ENCODE peak calls at places on chromosome 17, in ten cellular contexts. Y is activated naive CD4-positive, alpha-beta T cell; W is adrenal gland; H is midbrain; N is tibial nerve; B is NCI-H1105; Z is HFFc6; K is left ventricle myocardium inferior; R is stimulated activated effector memory CD8-positive, alpha-beta T cell treated with anti-CD3 and anti-CD28 coated beads, Interleukin-12 subunit alpha, Interleukin-12 subunit beta, amount 100 ng/mL, for 72 hours; F is stimulated activated CD8-positive, alpha-beta memory T cell treated with anti-CD3 and anti-CD28 coated beads, Interleukin-7, amount 100 ng/mL, for 1 hour. X is an unnamed sample.

GRCh38 chr17:63433746-63434591 is 12.1 kb downstream of the CYB561 start:
- DNase-seq in B (no peak), R (no peak), N (peak), H (no peak), Z (peak), Y (no peak), W (peak), F (no peak), K (peak), X (peak)

GRCh38 chr17:82914375-82914774 is 74.6 kb upstream of the ZNF750 start:
- DNase-seq in K (peak), F (no peak), H (no peak), W (no peak), B (no peak), Z (no peak), Y (no peak), R (no peak), N (no peak), X (no peak)

GRCh38 chr17:57277923-57278604 is 21.7 kb downstream of the MSI2 start:
- DNase-seq in H (no peak), W (no peak), Y (no peak), Z (no peak), R (no peak), F (no peak), K (no peak), B (no peak), N (no peak), X (no peak)

GRCh38 chr17:52181842-52182241 is 23.3 kb upstream of the CA10 start:
- DNase-seq in N (no peak), Z (no peak), Y (no peak), K (no peak), R (no peak), F (no peak), B (peak), H (no peak), W (no peak), X (no peak)

GRCh38 chr17:64982139-64982802 is 63.0 kb upstream of the LRRC37A3 start:
- DNase-seq in K (no peak), W (no peak), F (no peak), N (no peak), Y (no peak), Z (peak), H (no peak), B (no peak), R (no peak), X (no peak)

GRCh38 chr17:77480509-77481215 is 339.9 kb downstream of the SEC14L1 start:
- DNase-seq in N (no peak), Y (no peak), R (no peak), H (no peak), F (no peak), B (no peak), K (no peak), Z (no peak), W (no peak), X (no peak)

GRCh38 chr17:40720904-40721303 is 17.4 kb upstream of the KRT24 start:
- DNase-seq in K (no peak), R (no peak), N (no peak), Y (no peak), W (no peak), F (no peak), B (no peak), Z (no peak), H (no peak), X (no peak)

GRCh38 chr17:43608313-43608712 is 53.4 kb downstream of the MEOX1 start:
- DNase-seq in Z (peak), K (no peak), B (no peak), R (no peak), F (no peak), Y (no peak), W (no peak), H (no peak), N (no peak), X (no peak)

GRCh38 chr17:65041518-65041917 is 15.0 kb downstream of the GNA13 start:
- DNase-seq in Z (no peak), N (no peak), R (no peak), H (no peak), K (no peak), Y (no peak), F (no peak), B (no peak), W (no peak), X (no peak)

GRCh38 chr17:66240630-66241029 is 11.4 kb upstream of the APOH start:
- DNase-seq in F (no peak), Y (no peak), B (no peak), H (no peak), R (no peak), W (no peak), K (no peak), N (no peak), Z (peak), X (no peak)

GRCh38 chr17:55356440-55357328 is 65.0 kb downstream of the MMD start:
- DNase-seq in W (peak), N (peak), B (peak), F (peak), H (peak), R (peak), K (peak), Z (peak), Y (peak), X (peak)

GRCh38 chr17:32742686-32743538 is 134.0 kb downstream of the MYO1D start:
- DNase-seq in R (no peak), F (no peak), H (peak), N (no peak), Z (peak), W (no peak), B (no peak), Y (no peak), K (no peak), X (no peak)

GRCh38 chr17:59366040-59366757 is 34.7 kb downstream of the YPEL2 start:
- DNase-seq in F (no peak), R (no peak), Z (no peak), Y (no peak), N (no peak), H (no peak), B (no peak), W (no peak), K (no peak), X (peak)

GRCh38 chr17:82948957-82949356 is 109.1 kb upstream of the ZNF750 start:
- DNase-seq in H (no peak), N (no peak), F (no peak), Y (no peak), R (no peak), B (no peak), W (no peak), K (no peak), Z (no peak), X (no peak)

GRCh38 chr17:77593081-77593480 is 365.4 kb upstream of the TNRC6C start:
- DNase-seq in Y (no peak), Z (no peak), B (no peak), H (no peak), K (no peak), F (no peak), N (no peak), W (no peak), R (no peak), X (no peak)

GRCh38 chr17:79870540-79870939 is 31.3 kb upstream of the CBX4 start:
- DNase-seq in F (no peak), Y (no peak), Z (no peak), N (no peak), H (no peak), R (no peak), K (no peak), B (no peak), W (no peak), X (no peak)